ENCODE peak calls at places on chromosomes 1 and 21, in five cellular contexts. W is Peyer's patch, S is IMR-90, K is ovary, J is endothelial cell of umbilical vein. A is an unnamed sample. For H3K4me1, the result is how much of the 10 kb centered on the place peaks cover.

GRCh38 chr1:89908294-89908992 is 86.5 kb upstream of the ZNF326 start:
- DNase-seq in J (peak), W (no peak), K (no peak), S (no peak), A (no peak)

GRCh38 chr1:6799499-6799898 is 14.2 kb downstream of the CAMTA1 start:
- DNase-seq in S (peak), J (no peak), W (no peak), K (no peak), A (no peak)

GRCh38 chr1:186483561-186483960 is 22.6 kb upstream of the PDC start:
- DNase-seq in S (no peak), K (no peak), J (peak), W (no peak), A (no peak)

GRCh38 chr1:33430751-33431593 is at the start of gene PHC2:
- DNase-seq in K (peak), S (peak), J (peak), W (peak), A (peak)

GRCh38 chr1:234933475-234933874 is 195.2 kb downstream of the TOMM20 start:
- DNase-seq in S (peak), K (no peak), J (peak), W (peak), A (no peak)

GRCh38 chr1:8482844-8483436 is 165.0 kb downstream of the SLC45A1 start:
- DNase-seq in W (no peak), S (peak), K (no peak), J (no peak), A (no peak)

GRCh38 chr1:176515310-176515709 is 52.3 kb downstream of the PAPPA2 start:
- DNase-seq in S (peak), K (no peak), W (no peak), J (no peak), A (no peak)

GRCh38 chr1:25647106-25647505 is 30.5 kb downstream of the MAN1C1 start:
- DNase-seq in S (no peak), K (no peak), J (no peak), W (no peak), A (no peak)

GRCh38 chr1:116147972-116148371 is 36.8 kb downstream of the MAB21L3 start:
- DNase-seq in W (no peak), J (no peak), K (no peak), S (no peak), A (no peak)

GRCh38 chr21:43864806-43865470 is at the start of gene AGPAT3:
- DNase-seq in J (no peak), K (peak), S (no peak), W (no peak), A (no peak)

GRCh38 chr1:219732814-219733491 is 120.0 kb upstream of the ZC3H11B start:
- DNase-seq in W (no peak), J (no peak), K (no peak), S (no peak), A (no peak)

GRCh38 chr1:180849031-180849775 is 63.5 kb upstream of the KIAA1614 start:
- DNase-seq in W (no peak), K (no peak), J (no peak), S (no peak), A (no peak)

GRCh38 chr1:24921938-24922662 is 8.0 kb downstream of the RUNX3 start:
- DNase-seq in W (no peak), J (no peak), S (no peak), K (no peak), A (no peak)

GRCh38 chr21:33895356-33895755 is 20.2 kb downstream of the ATP5PO start:
- DNase-seq in W (no peak), J (no peak), S (no peak), K (no peak), A (no peak)
- TF ChIP-seq POLR2A in W (no peak), J (no peak), S (no peak), K (no peak), A (no peak)

GRCh38 chr1:194292912-194293311 is 1106.5 kb upstream of the B3GALT2 start:
- DNase-seq in K (no peak), S (no peak), W (no peak), J (no peak), A (no peak)
- H3K4me1 ChIP-seq in K (under half), S (under half), W (under half), J (under half), A (under half)

DNA sequence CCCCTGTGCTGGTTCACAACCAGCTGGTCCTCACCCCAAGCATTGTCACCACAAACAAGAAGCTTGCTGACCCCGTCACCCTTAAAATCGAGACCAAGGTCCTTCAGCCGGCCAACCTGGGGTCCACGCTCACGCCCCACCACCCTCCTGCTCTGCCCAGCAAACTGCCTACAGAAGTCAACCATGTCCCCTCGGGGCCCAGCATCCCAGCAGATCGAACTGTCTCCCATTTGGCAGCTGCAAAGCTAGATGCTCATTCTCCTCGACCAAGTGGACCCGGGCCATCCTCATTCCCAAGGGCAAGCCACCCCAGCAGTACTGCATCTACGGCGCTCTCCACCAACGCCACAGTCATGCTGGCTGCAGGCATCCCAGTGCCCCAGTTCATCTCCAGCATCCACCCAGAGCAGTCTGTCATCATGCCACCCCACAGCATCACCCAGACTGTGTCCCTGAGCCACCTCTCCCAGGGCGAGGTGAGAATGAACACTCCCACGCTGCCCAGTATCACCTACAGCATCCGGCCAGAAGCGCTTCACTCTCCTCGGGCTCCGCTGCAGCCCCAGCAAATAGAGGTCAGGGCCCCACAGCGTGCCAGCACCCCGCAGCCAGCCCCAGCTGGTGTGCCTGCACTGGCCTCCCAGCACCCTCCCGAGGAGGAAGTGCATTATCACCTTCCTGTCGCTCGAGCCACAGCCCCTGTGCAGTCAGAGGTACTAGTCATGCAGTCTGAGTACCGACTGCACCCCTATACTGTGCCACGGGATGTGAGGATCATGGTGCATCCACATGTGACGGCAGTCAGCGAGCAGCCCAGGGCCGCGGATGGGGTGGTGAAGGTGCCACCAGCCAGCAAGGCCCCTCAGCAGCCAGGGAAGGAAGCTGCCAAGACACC is 40.6 kb downstream of the ZBTB17 start:
- DNase-seq in J (no peak), K (no peak), S (no peak), W (peak), A (no peak)
- TF ChIP-seq POLR2A in J (no peak), K (no peak), S (no peak), W (no peak), A (no peak)

GRCh38 chr1:209651148-209651547 is 1.1 kb downstream of the LAMB3 start:
- DNase-seq in W (no peak), S (peak), K (no peak), J (peak), A (no peak)
- H3K4me1 ChIP-seq in W (half or more), S (under half), K (under half), J (under half), A (half or more)

DNA sequence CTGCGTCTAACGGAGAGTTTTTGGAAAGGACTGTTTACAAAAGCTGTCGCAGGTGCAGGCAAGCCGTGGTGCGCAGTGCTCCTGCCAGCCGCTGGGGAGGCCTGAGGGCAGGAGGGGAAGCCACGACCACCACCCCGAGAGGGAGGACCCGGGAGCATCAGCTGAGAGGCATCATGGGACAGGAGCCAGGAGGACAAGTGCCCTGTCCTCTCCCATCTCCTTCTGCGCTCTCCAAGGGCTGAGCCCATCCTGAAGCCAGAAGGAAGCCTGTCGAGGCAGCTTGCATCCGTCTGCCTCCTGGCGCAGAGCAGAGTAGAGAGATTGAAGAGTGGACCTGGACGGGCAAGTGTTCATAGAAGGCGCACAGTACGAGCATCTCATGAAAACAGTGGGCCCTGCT is 310.9 kb downstream of the KIF26B start:
- DNase-seq in S (no peak), K (no peak), J (no peak), W (no peak), A (no peak)
- TF ChIP-seq POLR2A in S (no peak), K (no peak), J (no peak), W (no peak), A (no peak)

GRCh38 chr21:45558044-45558721 is 15.9 kb upstream of the SLC19A1 start:
- DNase-seq in S (no peak), W (no peak), J (no peak), K (no peak), A (no peak)
- H3K4me1 ChIP-seq in S (under half), W (under half), J (under half), K (under half), A (under half)

GRCh38 chr1:200905411-200906052 is 10.8 kb downstream of the INAVA start:
- DNase-seq in S (no peak), K (no peak), W (no peak), J (no peak), A (no peak)
- TF ChIP-seq POLR2A in S (no peak), K (no peak), W (no peak), J (no peak), A (no peak)

GRCh38 chr1:114342376-114342775 is 168.6 kb downstream of the TRIM33 start:
- DNase-seq in K (no peak), S (no peak), W (peak), J (no peak), A (no peak)
- H3K4me1 ChIP-seq in K (under half), S (under half), W (under half), J (under half), A (under half)

DNA sequence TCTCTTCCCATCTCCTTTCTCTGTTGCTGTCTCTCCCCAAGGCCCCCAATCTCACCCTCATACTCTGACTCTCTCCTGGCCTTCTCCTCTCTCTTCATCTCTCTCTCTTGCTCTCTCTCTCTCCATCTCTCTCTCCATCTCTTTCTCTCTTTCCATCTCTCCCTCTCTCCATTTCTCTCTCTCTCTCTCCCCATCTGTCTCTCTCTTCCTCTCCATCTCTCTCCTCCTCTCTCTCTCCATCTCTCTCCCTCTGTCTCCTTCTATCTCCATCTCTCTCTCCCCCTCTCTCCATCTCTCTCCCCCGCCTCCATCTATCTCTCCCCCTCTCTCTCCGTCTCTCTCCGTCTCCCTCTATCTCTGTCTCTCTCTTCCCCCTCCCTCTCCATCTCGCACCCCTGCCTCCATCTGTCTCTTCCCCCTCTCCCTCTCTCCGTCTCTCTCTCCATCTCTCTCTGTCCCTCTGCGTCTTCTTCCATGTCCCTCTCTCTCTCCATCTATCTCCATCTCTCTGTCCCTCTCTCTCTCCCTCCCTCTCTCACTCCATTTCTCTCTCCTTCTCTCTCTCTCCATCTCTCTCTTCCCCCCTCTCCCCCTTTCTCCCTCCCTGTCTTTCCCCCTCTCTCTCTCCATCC is 16.0 kb upstream of the EPHA8 start:
- DNase-seq in J (no peak), K (no peak), W (no peak), S (no peak), A (no peak)
- TF ChIP-seq POLR2A in J (no peak), K (no peak), W (no peak), S (no peak), A (no peak)

A was measured in esophagus squamous epithelium.